ENCODE peak calls at places on chromosomes 13 and 19, in eight cellular contexts. T is uterus; B is aorta; A is ascending aorta; C is posterior vena cava; D is stimulated activated naive CD8-positive, alpha-beta T cell treated with anti-CD3 and anti-CD28 coated beads, Interleukin-15, amount 100 ng/mL, for 72 hours; O is Peyer's patch; P is iris pigment epithelial cell. J is an unnamed sample.

GRCh38 chr19:31596751-31597150 is 247.5 kb upstream of the TSHZ3 start:
- DNase-seq in T (no peak), B (no peak), A (no peak), C (no peak), D (no peak), O (no peak), P (no peak), J (no peak)

GRCh38 chr19:51131780-51132680 is 7.3 kb downstream of the SIGLEC9 start:
- DNase-seq in T (no peak), B (peak), A (no peak), C (peak), D (no peak), O (peak), P (peak), J (peak)

GRCh38 chr13:110263906-110264305 is 43.1 kb downstream of the COL4A1 start:
- DNase-seq in T (peak), B (no peak), A (no peak), C (no peak), D (no peak), O (no peak), P (no peak), J (no peak)

GRCh38 chr13:35552172-35552844 is 75.8 kb upstream of the MAB21L1 start:
- DNase-seq in T (no peak), B (no peak), A (no peak), C (no peak), D (no peak), O (no peak), P (peak), J (no peak)

GRCh38 chr13:61187471-61187870 is 228.2 kb downstream of the PCDH20 start:
- DNase-seq in T (no peak), B (no peak), A (no peak), C (no peak), D (no peak), O (no peak), P (no peak), J (no peak)

GRCh38 chr13:50948576-50948975 is 39.0 kb downstream of the RNASEH2B start:
- DNase-seq in T (no peak), B (no peak), A (no peak), C (no peak), D (no peak), O (no peak), P (no peak), J (no peak)

GRCh38 chr19:51460164-51460992 is 2.1 kb upstream of the SIGLEC8 start:
- DNase-seq in T (no peak), B (no peak), A (no peak), C (peak), D (no peak), O (no peak), P (peak), J (peak)

GRCh38 chr19:19642506-19643157 is 825 bp downstream of the GMIP start:
- DNase-seq in T (no peak), B (no peak), A (no peak), C (no peak), D (peak), O (peak), P (no peak), J (peak)

GRCh38 chr19:48415395-48415794 is 21.9 kb downstream of the GRIN2D start:
- DNase-seq in T (no peak), B (peak), A (peak), C (peak), D (peak), O (peak), P (peak), J (peak)

GRCh38 chr19:44447864-44448674 is at the start of gene ZNF229:
- DNase-seq in T (peak), B (peak), A (peak), C (peak), D (peak), O (peak), P (peak), J (peak)

GRCh38 chr19:5166262-5166661 is 174.3 kb downstream of the PTPRS start:
- DNase-seq in T (no peak), B (no peak), A (no peak), C (no peak), D (no peak), O (no peak), P (peak), J (no peak)

GRCh38 chr13:98445340-98446233 is 131.3 kb downstream of the STK24 start:
- DNase-seq in T (peak), B (peak), A (no peak), C (peak), D (peak), O (peak), P (peak), J (peak)

GRCh38 chr19:56253737-56254136 is 18.8 kb upstream of the EDDM13 start:
- DNase-seq in T (no peak), B (no peak), A (no peak), C (no peak), D (no peak), O (no peak), P (peak), J (peak)

GRCh38 chr19:50703915-50704548 is 15.6 kb downstream of the SHANK1 start:
- DNase-seq in T (no peak), B (no peak), A (no peak), C (no peak), D (no peak), O (no peak), P (no peak), J (peak)

GRCh38 chr13:77500094-77500493 is 35.4 kb upstream of the SCEL start:
- DNase-seq in T (no peak), B (no peak), A (no peak), C (no peak), D (no peak), O (no peak), P (no peak), J (no peak)

GRCh38 chr19:6062961-6063575 is 47.2 kb downstream of the RFX2 start:
- DNase-seq in T (peak), B (no peak), A (no peak), C (peak), D (no peak), O (peak), P (no peak), J (no peak)

GRCh38 chr13:57725480-57725879 is 93.9 kb downstream of the PCDH17 start:
- DNase-seq in T (no peak), B (no peak), A (no peak), C (no peak), D (no peak), O (no peak), P (no peak), J (no peak)